ENCODE peak calls at places on chromosomes 5 and 9, in nine cellular contexts. A, U, N, V, B, I, Q, D and C are unnamed samples.

GRCh38 chr9:71592400-71592799 is 175.9 kb downstream of the CEMIP2 start:
- DNase-seq in B (no peak), N (no peak), U (no peak), V (no peak), Q (no peak), I (no peak), D (no peak), A (no peak), C (no peak)

GRCh38 chr5:42756630-42757601 is at the start of gene CCDC152:
- DNase-seq in B (no peak), U (peak; percentile 29), D (no peak), Q (no peak), I (peak; percentile 77), A (peak; percentile 9), N (no peak), V (no peak), C (no peak)

GRCh38 chr5:101424530-101425175 is 521.6 kb upstream of the ST8SIA4 start:
- DNase-seq in U (no peak), Q (no peak), I (no peak), V (no peak), B (no peak), A (no peak), D (no peak), N (no peak), C (no peak)

GRCh38 chr5:127358782-127359181 is 68.2 kb downstream of the MEGF10 start:
- DNase-seq in U (no peak), I (no peak), D (no peak), V (no peak), N (no peak), A (no peak), Q (no peak), B (no peak), C (no peak)

GRCh38 chr9:9032950-9033349 is 1233.4 kb upstream of the DMAC1 start:
- DNase-seq in I (no peak), U (no peak), B (no peak), A (no peak), D (no peak), N (no peak), Q (no peak), V (no peak), C (no peak)

GRCh38 chr5:126339215-126339805 is 83.9 kb upstream of the GRAMD2B start:
- DNase-seq in U (peak; percentile 40), N (no peak), B (peak; percentile 36), A (peak; percentile 22), Q (peak; percentile 76), V (no peak), D (peak; percentile 12), I (peak; percentile 50), C (peak; percentile 57)

GRCh38 chr9:124735121-124735520 is 36.0 kb downstream of the NR6A1 start:
- DNase-seq in U (no peak), V (no peak), B (no peak), I (no peak), D (no peak), A (no peak), Q (no peak), N (no peak), C (no peak)

GRCh38 chr5:173907686-173908371 is 19.7 kb downstream of the CPEB4 start:
- DNase-seq in I (no peak), D (no peak), N (no peak), A (no peak), B (no peak), U (no peak), Q (no peak), V (no peak), C (no peak)

GRCh38 chr5:68433921-68434879 is 218.6 kb downstream of the PIK3R1 start:
- DNase-seq in I (peak; percentile 96), U (peak; percentile 79), N (peak; percentile 22), B (peak; percentile 74), Q (peak; percentile 8), A (peak; percentile 74), V (peak; percentile 40), D (no peak), C (peak; percentile 90)

GRCh38 chr5:8773091-8773615 is 772.7 kb downstream of the SEMA5A start:
- DNase-seq in U (no peak), N (no peak), Q (no peak), V (no peak), B (no peak), D (no peak), I (no peak), A (no peak), C (no peak)

GRCh38 chr5:98872679-98873078 is 56.1 kb downstream of the CHD1 start:
- DNase-seq in A (no peak), B (no peak), I (no peak), Q (no peak), U (no peak), D (no peak), N (no peak), V (no peak), C (no peak)

GRCh38 chr9:98962181-98962560 is 18.5 kb downstream of the COL15A1 start:
- DNase-seq in I (no peak), U (no peak), A (no peak), V (no peak), D (no peak), B (no peak), Q (no peak), N (no peak), C (no peak)

GRCh38 chr5:171795381-171795780 is 9.8 kb downstream of the SMIM23 start:
- DNase-seq in V (no peak), A (no peak), Q (no peak), I (no peak), N (no peak), U (no peak), D (no peak), B (no peak), C (no peak)

GRCh38 chr5:33410221-33410620 is 30.5 kb upstream of the TARS1 start:
- DNase-seq in A (no peak), U (no peak), D (no peak), N (no peak), Q (no peak), V (no peak), I (no peak), B (no peak), C (no peak)

GRCh38 chr5:133607451-133607850 is 4.9 kb downstream of the FSTL4 start:
- DNase-seq in A (no peak), I (no peak), V (no peak), Q (no peak), N (no peak), B (no peak), U (no peak), D (no peak), C (no peak)

GRCh38 chr9:126150411-126151030 is 176.1 kb upstream of the MVB12B start:
- DNase-seq in D (no peak), V (no peak), N (no peak), Q (no peak), I (peak; percentile 34), B (no peak), A (no peak), U (no peak), C (no peak)

GRCh38 chr9:136187683-136188586 is 17.0 kb downstream of the LHX3 start:
- DNase-seq in U (no peak), V (no peak), B (no peak), Q (no peak), A (no peak), D (no peak), I (no peak), N (no peak), C (no peak)

GRCh38 chr9:37604296-37604695 is 11.9 kb upstream of the TOMM5 start:
- DNase-seq in D (no peak), I (no peak), B (no peak), U (no peak), Q (no peak), N (no peak), A (no peak), V (no peak), C (no peak)

GRCh38 chr9:16653491-16654407 is 216.7 kb downstream of the BNC2 start:
- DNase-seq in I (no peak), A (no peak), N (no peak), B (no peak), Q (no peak), D (no peak), U (no peak), V (no peak), C (no peak)

GRCh38 chr9:113985968-113986585 is 92.0 kb downstream of the AMBP start:
- DNase-seq in I (no peak), Q (no peak), D (no peak), U (no peak), B (no peak), N (no peak), V (no peak), A (no peak), C (no peak)

GRCh38 chr5:79844571-79844970 is 146.5 kb downstream of the MTX3 start:
- DNase-seq in D (no peak), N (no peak), A (no peak), Q (no peak), U (no peak), I (no peak), B (no peak), V (no peak), C (no peak)

GRCh38 chr9:73176450-73176875 is 24.8 kb downstream of the ANXA1 start:
- DNase-seq in A (no peak), N (no peak), Q (no peak), U (no peak), I (no peak), B (no peak), V (no peak), D (no peak), C (no peak)

GRCh38 chr5:138615461-138615860 is 40.3 kb upstream of the HSPA9 start:
- DNase-seq in I (no peak), Q (no peak), V (no peak), A (no peak), B (no peak), U (no peak), N (no peak), D (no peak), C (no peak)

GRCh38 chr9:123929177-123929869 is 603 bp downstream of the DENND1A start:
- DNase-seq in D (no peak), A (peak; percentile 35), V (no peak), I (peak; percentile 47), U (no peak), N (no peak), Q (peak; percentile 43), B (no peak), C (peak; percentile 20)

GRCh38 chr5:80967500-80968181 is 7.5 kb downstream of the RASGRF2 start:
- DNase-seq in U (no peak), Q (no peak), B (no peak), N (no peak), I (no peak), D (no peak), V (no peak), A (no peak), C (no peak)

GRCh38 chr5:176543428-176544182 is 5.5 kb upstream of the CDHR2 start:
- DNase-seq in B (no peak), V (no peak), A (peak; percentile 57), N (peak; percentile 31), I (peak; percentile 85), U (peak; percentile 66), D (peak; percentile 79), Q (peak; percentile 86), C (peak; percentile 80)

GRCh38 chr9:6667080-6667479 is 21.6 kb upstream of the GLDC start:
- DNase-seq in I (no peak), A (no peak), Q (no peak), D (no peak), U (no peak), N (no peak), B (no peak), V (no peak), C (no peak)

GRCh38 chr5:125227333-125228075 is 481.1 kb upstream of the ZNF608 start:
- DNase-seq in N (no peak), Q (peak; percentile 28), A (no peak), V (no peak), U (no peak), I (no peak), D (peak; percentile 11), B (no peak), C (peak; percentile 14)

GRCh38 chr9:16143947-16144890 is 591.4 kb downstream of the CCDC171 start:
- DNase-seq in B (no peak), I (no peak), D (no peak), A (no peak), N (no peak), U (no peak), Q (no peak), V (no peak), C (no peak)

GRCh38 chr5:157793298-157793791 is 49.8 kb downstream of the LSM11 start:
- DNase-seq in V (no peak), Q (no peak), U (no peak), A (no peak), D (no peak), N (no peak), I (no peak), B (no peak), C (no peak)

GRCh38 chr9:93224591-93224990 is 40.7 kb downstream of the WNK2 start:
- DNase-seq in A (no peak), N (no peak), D (no peak), Q (no peak), B (no peak), U (no peak), V (no peak), I (no peak), C (no peak)